ENCODE peak calls at places on chromosomes 11 and 22, in ten cellular contexts. One of them, this sample, is unnamed.

GRCh38 chr22:26394787-26395186 is 34.3 kb upstream of the ASPHD2 start:
- DNase-seq in GM18507: no peak
- DNase-seq in thoracic aorta: no peak
- DNase-seq in dorsolateral prefrontal cortex: no peak
- DNase-seq in activated CD4-positive, alpha-beta T cell treated with anti-CD3 and anti-CD28 coated beads for 1 hour: no peak
- DNase-seq in CD8-positive, alpha-beta T cell: no peak
- DNase-seq in NCI-H226: no peak
- DNase-seq in GM12892: no peak
- DNase-seq in naive thymus-derived CD8-positive, alpha-beta T cell: no peak
- DNase-seq in activated CD4-positive, CD25-positive, alpha-beta regulatory T cell: no peak
- DNase-seq in this sample: no peak

GRCh38 chr11:34972892-34973291 is 56.5 kb downstream of the PDHX start:
- DNase-seq in GM18507: no peak
- DNase-seq in thoracic aorta: no peak
- DNase-seq in dorsolateral prefrontal cortex: no peak
- DNase-seq in activated CD4-positive, alpha-beta T cell treated with anti-CD3 and anti-CD28 coated beads for 1 hour: no peak
- DNase-seq in CD8-positive, alpha-beta T cell: no peak
- DNase-seq in NCI-H226: peak
- DNase-seq in GM12892: no peak
- DNase-seq in naive thymus-derived CD8-positive, alpha-beta T cell: no peak
- DNase-seq in activated CD4-positive, CD25-positive, alpha-beta regulatory T cell: no peak
- DNase-seq in this sample: no peak

GRCh38 chr22:37353839-37354238 is 71.5 kb downstream of the CYTH4 start:
- DNase-seq in GM18507: no peak
- DNase-seq in thoracic aorta: no peak
- DNase-seq in dorsolateral prefrontal cortex: no peak
- DNase-seq in activated CD4-positive, alpha-beta T cell treated with anti-CD3 and anti-CD28 coated beads for 1 hour: no peak
- DNase-seq in CD8-positive, alpha-beta T cell: no peak
- DNase-seq in NCI-H226: no peak
- DNase-seq in GM12892: no peak
- DNase-seq in naive thymus-derived CD8-positive, alpha-beta T cell: no peak
- DNase-seq in activated CD4-positive, CD25-positive, alpha-beta regulatory T cell: no peak
- DNase-seq in this sample: no peak

GRCh38 chr11:63841554-63841953 is 2.6 kb downstream of the MARK2 start:
- DNase-seq in GM18507: no peak
- DNase-seq in thoracic aorta: no peak
- DNase-seq in dorsolateral prefrontal cortex: peak
- DNase-seq in activated CD4-positive, alpha-beta T cell treated with anti-CD3 and anti-CD28 coated beads for 1 hour: no peak
- DNase-seq in CD8-positive, alpha-beta T cell: no peak
- DNase-seq in NCI-H226: peak
- DNase-seq in GM12892: no peak
- DNase-seq in naive thymus-derived CD8-positive, alpha-beta T cell: no peak
- DNase-seq in activated CD4-positive, CD25-positive, alpha-beta regulatory T cell: no peak
- DNase-seq in this sample: no peak

GRCh38 chr11:119907934-119908760 is 179.1 kb upstream of the NECTIN1 start:
- DNase-seq in GM18507: no peak
- DNase-seq in thoracic aorta: no peak
- DNase-seq in dorsolateral prefrontal cortex: no peak
- DNase-seq in activated CD4-positive, alpha-beta T cell treated with anti-CD3 and anti-CD28 coated beads for 1 hour: no peak
- DNase-seq in CD8-positive, alpha-beta T cell: no peak
- DNase-seq in NCI-H226: no peak
- DNase-seq in GM12892: no peak
- DNase-seq in naive thymus-derived CD8-positive, alpha-beta T cell: no peak
- DNase-seq in activated CD4-positive, CD25-positive, alpha-beta regulatory T cell: no peak
- DNase-seq in this sample: no peak

GRCh38 chr22:50607366-50608020 is 6.9 kb downstream of the MAPK8IP2 start:
- DNase-seq in GM18507: no peak
- DNase-seq in thoracic aorta: no peak
- DNase-seq in dorsolateral prefrontal cortex: no peak
- DNase-seq in activated CD4-positive, alpha-beta T cell treated with anti-CD3 and anti-CD28 coated beads for 1 hour: no peak
- DNase-seq in CD8-positive, alpha-beta T cell: no peak
- DNase-seq in NCI-H226: no peak
- DNase-seq in GM12892: no peak
- DNase-seq in naive thymus-derived CD8-positive, alpha-beta T cell: no peak
- DNase-seq in activated CD4-positive, CD25-positive, alpha-beta regulatory T cell: no peak
- DNase-seq in this sample: no peak

GRCh38 chr22:33314316-33314715 is 256.1 kb upstream of the SYN3 start:
- DNase-seq in GM18507: no peak
- DNase-seq in thoracic aorta: no peak
- DNase-seq in dorsolateral prefrontal cortex: no peak
- DNase-seq in activated CD4-positive, alpha-beta T cell treated with anti-CD3 and anti-CD28 coated beads for 1 hour: no peak
- DNase-seq in CD8-positive, alpha-beta T cell: no peak
- DNase-seq in NCI-H226: no peak
- DNase-seq in GM12892: no peak
- DNase-seq in naive thymus-derived CD8-positive, alpha-beta T cell: no peak
- DNase-seq in activated CD4-positive, CD25-positive, alpha-beta regulatory T cell: no peak
- DNase-seq in this sample: no peak

GRCh38 chr11:31764766-31765165 is 46.4 kb downstream of the PAX6 start:
- DNase-seq in GM18507: no peak
- DNase-seq in thoracic aorta: no peak
- DNase-seq in dorsolateral prefrontal cortex: no peak
- DNase-seq in activated CD4-positive, alpha-beta T cell treated with anti-CD3 and anti-CD28 coated beads for 1 hour: no peak
- DNase-seq in CD8-positive, alpha-beta T cell: no peak
- DNase-seq in NCI-H226: no peak
- DNase-seq in GM12892: no peak
- DNase-seq in naive thymus-derived CD8-positive, alpha-beta T cell: no peak
- DNase-seq in activated CD4-positive, CD25-positive, alpha-beta regulatory T cell: no peak
- DNase-seq in this sample: no peak

GRCh38 chr11:130906616-130907015 is 9.7 kb downstream of the SNX19 start:
- DNase-seq in GM18507: no peak
- DNase-seq in thoracic aorta: no peak
- DNase-seq in dorsolateral prefrontal cortex: no peak
- DNase-seq in activated CD4-positive, alpha-beta T cell treated with anti-CD3 and anti-CD28 coated beads for 1 hour: no peak
- DNase-seq in CD8-positive, alpha-beta T cell: no peak
- DNase-seq in NCI-H226: no peak
- DNase-seq in GM12892: no peak
- DNase-seq in naive thymus-derived CD8-positive, alpha-beta T cell: no peak
- DNase-seq in activated CD4-positive, CD25-positive, alpha-beta regulatory T cell: no peak
- DNase-seq in this sample: no peak